ENCODE peak calls at places on chromosomes 5 and 9, in six cellular contexts. T is sigmoid colon, B is suprapubic skin, V is K562, W is transverse colon, R is IMR-90. U is an unnamed sample. For H3K4me1, the result is how much of the 10 kb centered on the place peaks cover.

GRCh38 chr9:123488683-123489321 is 132.8 kb downstream of the CRB2 start:
- DNase-seq in R (no peak), B (no peak), V (no peak), T (peak), W (no peak), U (no peak)

GRCh38 chr9:127154390-127155191 is 32.2 kb upstream of the ANGPTL2 start:
- DNase-seq in W (peak), B (peak), R (peak), V (no peak), T (peak), U (peak)

GRCh38 chr9:88460583-88461332 is 72.5 kb downstream of the SPIN1 start:
- DNase-seq in W (no peak), R (no peak), T (no peak), V (no peak), B (no peak), U (no peak)

GRCh38 chr9:108743901-108744371 is 111.8 kb downstream of the ACTL7B start:
- DNase-seq in T (no peak), V (no peak), W (no peak), R (no peak), B (no peak), U (no peak)

GRCh38 chr5:137098238-137098637 is 400.9 kb downstream of the SPOCK1 start:
- DNase-seq in W (no peak), R (no peak), V (no peak), T (no peak), B (no peak), U (no peak)

GRCh38 chr5:177607452-177608192 is 7.7 kb downstream of the B4GALT7 start:
- DNase-seq in V (peak), W (peak), B (no peak), R (peak), T (peak), U (peak)

GRCh38 chr5:172123269-172123692 is 64.7 kb downstream of the STK10 start:
- DNase-seq in R (peak), B (peak), W (peak), V (peak), T (no peak), U (no peak)

GRCh38 chr9:118367383-118367782 is 663.2 kb downstream of the TLR4 start:
- DNase-seq in T (no peak), B (no peak), V (no peak), W (no peak), R (no peak), U (no peak)

GRCh38 chr5:143806568-143806967 is 5.4 kb upstream of the HMHB1 start:
- DNase-seq in W (no peak), T (no peak), R (no peak), V (no peak), B (no peak), U (no peak)
- TF ChIP-seq CTCF in W (no peak), T (no peak), R (no peak), V (no peak), B (no peak), U (no peak)

GRCh38 chr5:66828046-66828550 is 231.9 kb downstream of the MAST4 start:
- DNase-seq in R (no peak), B (no peak), V (no peak), W (no peak), T (no peak), U (no peak)

GRCh38 chr5:66830636-66831035 is 234.4 kb downstream of the MAST4 start:
- DNase-seq in R (no peak), W (no peak), T (no peak), V (no peak), B (no peak), U (no peak)

GRCh38 chr5:66829826-66830225 is 233.6 kb downstream of the MAST4 start:
- DNase-seq in B (no peak), V (no peak), R (peak), T (no peak), W (no peak), U (no peak)

GRCh38 chr5:66826696-66827095 is 230.5 kb downstream of the MAST4 start:
- DNase-seq in R (no peak), V (no peak), B (no peak), W (no peak), T (no peak), U (no peak)

DNA sequence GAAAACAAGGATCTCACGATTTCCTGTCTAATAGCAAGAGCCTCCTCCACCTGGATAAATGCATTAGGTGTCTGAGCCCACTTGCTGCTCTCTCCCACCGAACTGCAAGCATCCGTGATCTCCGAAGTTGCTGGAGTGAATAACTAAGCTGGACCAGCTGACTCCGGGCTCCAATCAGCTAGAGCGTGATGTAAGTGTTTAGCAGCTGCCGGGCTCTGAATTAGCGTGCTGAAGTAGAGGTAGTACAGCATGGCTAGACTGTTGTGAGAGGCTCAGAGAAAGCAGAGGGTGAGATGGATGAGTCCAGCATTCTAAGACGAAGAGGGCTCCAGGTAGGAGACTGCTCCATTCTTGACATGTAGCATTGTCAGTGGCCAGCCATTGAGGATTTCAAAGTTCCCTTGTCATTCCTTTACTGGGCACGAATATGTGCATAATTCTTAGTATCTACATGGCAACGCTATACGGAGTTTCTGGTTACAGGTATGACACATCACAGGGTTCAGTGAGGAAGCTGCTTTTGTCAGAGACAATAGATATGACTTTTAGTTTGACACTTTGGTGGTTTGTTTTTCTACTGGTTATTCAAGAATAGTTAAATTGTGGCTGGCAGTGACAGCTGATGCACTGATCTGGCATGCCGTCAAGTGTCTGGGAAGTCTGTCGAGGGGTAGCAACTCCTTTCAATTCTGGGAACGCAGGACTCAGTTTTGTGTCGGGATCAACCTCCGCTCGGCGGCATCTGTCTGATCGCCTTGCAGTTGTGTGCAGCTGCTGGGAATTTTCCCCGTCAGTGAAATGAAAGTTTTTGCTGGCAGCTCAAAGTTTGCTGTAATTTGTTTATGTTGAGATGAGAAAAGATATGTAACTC is 232.6 kb downstream of the MAST4 start:
- DNase-seq in W (peak), R (peak), B (peak), T (peak), V (no peak), U (peak)
- TF ChIP-seq POLR2A in W (no peak), R (no peak), B (no peak), T (no peak), V (no peak), U (peak)

GRCh38 chr5:141780240-141780951 is 97.8 kb downstream of the PCDH1 start:
- DNase-seq in B (no peak), V (no peak), T (no peak), R (no peak), W (no peak), U (peak)
- H3K4me1 ChIP-seq in B (under half), V (under half), T (under half), R (under half), W (under half), U (under half)

GRCh38 chr9:6681147-6681956 is 35.8 kb upstream of the GLDC start:
- DNase-seq in T (peak), R (peak), V (peak), W (peak), B (peak), U (peak)
- TF ChIP-seq CTCF in T (no peak), R (no peak), V (no peak), W (peak), B (no peak), U (no peak)

GRCh38 chr5:121853853-121854252 is 2.2 kb downstream of the FTMT start:
- DNase-seq in V (no peak), T (no peak), R (no peak), W (no peak), B (no peak), U (no peak)

GRCh38 chr5:121850272-121850671 is 1.4 kb upstream of the FTMT start:
- DNase-seq in T (no peak), W (no peak), R (no peak), V (no peak), B (no peak), U (no peak)

GRCh38 chr5:121851643-121852574 is at the start of gene FTMT:
- DNase-seq in R (no peak), W (no peak), T (no peak), B (no peak), V (no peak), U (no peak)
- TF ChIP-seq POLR2A in R (no peak), W (no peak), T (no peak), B (no peak), V (no peak), U (no peak)

DNA sequence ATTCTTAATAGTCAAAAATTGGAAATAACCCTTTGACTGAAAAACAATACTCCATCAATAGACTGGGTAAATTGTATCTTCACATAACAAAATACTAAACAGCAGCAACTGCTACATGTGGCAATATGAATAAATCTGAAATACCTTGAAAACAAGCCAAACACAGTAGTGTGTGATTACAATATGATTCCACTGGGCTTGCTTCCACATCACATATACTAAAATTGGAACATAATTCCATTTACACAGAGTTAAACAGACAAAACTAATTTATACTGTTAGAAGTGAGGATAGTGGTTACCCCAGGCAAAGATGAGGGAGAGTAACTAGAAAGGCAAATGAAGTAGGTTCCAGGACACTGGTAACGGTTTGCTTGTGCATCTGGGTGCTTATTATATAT is 20.4 kb downstream of the FNIP1 start:
- DNase-seq in W (no peak), V (no peak), B (no peak), T (no peak), R (no peak), U (no peak)
- H3K4me1 ChIP-seq in W (under half), V (under half), B (under half), T (under half), R (under half), U (under half)

U was measured in uterus.